ENCODE peak calls at places on chromosome 10, in nine cellular contexts. F, I, V, B, G, K, Y, Z and C are unnamed samples.

GRCh38 chr10:101693701-101694055 is 1.3 kb downstream of the FBXW4 start:
- DNase-seq in F (no peak), I (peak), V (peak), B (no peak), G (no peak), K (peak), Y (no peak), Z (no peak), C (no peak)

GRCh38 chr10:117745301-117745700 is 202.8 kb downstream of the EMX2 start:
- DNase-seq in F (no peak), I (no peak), V (no peak), B (no peak), G (no peak), K (no peak), Y (peak), Z (no peak), C (no peak)

GRCh38 chr10:118840776-118841468 is 86.2 kb upstream of the CACUL1 start:
- DNase-seq in F (no peak), I (no peak), V (no peak), B (no peak), G (no peak), K (no peak), Y (no peak), Z (no peak), C (no peak)

GRCh38 chr10:37780536-37780935 is 76.9 kb downstream of the ZNF248 start:
- DNase-seq in F (no peak), I (no peak), V (no peak), B (no peak), G (no peak), K (no peak), Y (no peak), Z (no peak), C (no peak)

GRCh38 chr10:60031664-60032063 is 125.3 kb upstream of the CCDC6 start:
- DNase-seq in F (no peak), I (no peak), V (no peak), B (no peak), G (no peak), K (peak), Y (no peak), Z (no peak), C (no peak)

GRCh38 chr10:95569368-95569767 is 8.2 kb upstream of the SORBS1 start:
- DNase-seq in F (no peak), I (no peak), V (no peak), B (no peak), G (no peak), K (peak), Y (no peak), Z (no peak), C (no peak)

GRCh38 chr10:16116404-16117304 is 256.3 kb upstream of the MINDY3 start:
- DNase-seq in F (peak), I (no peak), V (peak), B (peak), G (peak), K (peak), Y (no peak), Z (peak), C (no peak)

GRCh38 chr10:62278461-62278910 is 9.8 kb upstream of the RTKN2 start:
- DNase-seq in F (no peak), I (peak), V (no peak), B (no peak), G (no peak), K (peak), Y (no peak), Z (no peak), C (no peak)

GRCh38 chr10:21158301-21158700 is 261.2 kb upstream of the NEBL start:
- DNase-seq in F (no peak), I (no peak), V (no peak), B (no peak), G (no peak), K (no peak), Y (no peak), Z (no peak), C (no peak)

GRCh38 chr10:110067960-110068770 is 60.4 kb downstream of the ADD3 start:
- DNase-seq in F (no peak), I (peak), V (no peak), B (no peak), G (peak), K (peak), Y (no peak), Z (no peak), C (no peak)

GRCh38 chr10:6204063-6204340 is 1.3 kb downstream of the PFKFB3 start:
- DNase-seq in F (no peak), I (peak), V (no peak), B (no peak), G (peak), K (peak), Y (peak), Z (no peak), C (peak)

GRCh38 chr10:8811201-8811600 is 756.7 kb downstream of the GATA3 start:
- DNase-seq in F (no peak), I (peak), V (no peak), B (no peak), G (no peak), K (no peak), Y (no peak), Z (no peak), C (no peak)

GRCh38 chr10:121823993-121824463 is 103.8 kb downstream of the ATE1 start:
- DNase-seq in F (no peak), I (peak), V (peak), B (peak), G (peak), K (peak), Y (no peak), Z (peak), C (peak)

GRCh38 chr10:126935263-126935946 is 30.2 kb downstream of the DOCK1 start:
- DNase-seq in F (no peak), I (peak), V (no peak), B (peak), G (no peak), K (peak), Y (no peak), Z (no peak), C (no peak)

GRCh38 chr10:14571866-14572507 is 202.7 kb downstream of the FAM107B start:
- DNase-seq in F (no peak), I (peak), V (peak), B (peak), G (no peak), K (peak), Y (peak), Z (no peak), C (no peak)

GRCh38 chr10:51109821-51110533 is 35.7 kb downstream of the PRKG1 start:
- DNase-seq in F (no peak), I (peak), V (no peak), B (peak), G (no peak), K (peak), Y (no peak), Z (no peak), C (no peak)

GRCh38 chr10:112907893-112908292 is 42.2 kb upstream of the TCF7L2 start:
- DNase-seq in F (no peak), I (peak), V (no peak), B (no peak), G (no peak), K (peak), Y (no peak), Z (peak), C (no peak)

GRCh38 chr10:21336476-21337170 is 188.9 kb downstream of the SKIDA1 start:
- DNase-seq in F (peak), I (peak), V (peak), B (peak), G (peak), K (peak), Y (peak), Z (peak), C (peak)

GRCh38 chr10:29712108-29712507 is 77.3 kb upstream of the SVIL start:
- DNase-seq in F (no peak), I (peak), V (no peak), B (no peak), G (peak), K (no peak), Y (peak), Z (no peak), C (no peak)

GRCh38 chr10:116722736-116723427 is 19.5 kb downstream of the HSPA12A start:
- DNase-seq in F (no peak), I (no peak), V (no peak), B (no peak), G (no peak), K (no peak), Y (no peak), Z (no peak), C (no peak)

GRCh38 chr10:61900829-61901783 is at the start of gene ARID5B:
- DNase-seq in F (no peak), I (peak), V (peak), B (peak), G (peak), K (peak), Y (peak), Z (peak), C (peak)

GRCh38 chr10:112461029-112461887 is 14.2 kb downstream of the VTI1A start:
- DNase-seq in F (no peak), I (peak), V (no peak), B (peak), G (no peak), K (peak), Y (no peak), Z (peak), C (no peak)

GRCh38 chr10:95236068-95236903 is 42.2 kb downstream of the ACSM6 start:
- DNase-seq in F (no peak), I (peak), V (no peak), B (peak), G (no peak), K (peak), Y (no peak), Z (peak), C (no peak)

GRCh38 chr10:120607710-120608703 is 151.0 kb downstream of the PLPP4 start:
- DNase-seq in F (no peak), I (peak), V (no peak), B (no peak), G (no peak), K (peak), Y (no peak), Z (no peak), C (no peak)

GRCh38 chr10:63633677-63634487 is 112.7 kb downstream of the REEP3 start:
- DNase-seq in F (no peak), I (peak), V (peak), B (peak), G (peak), K (peak), Y (no peak), Z (peak), C (no peak)

GRCh38 chr10:15571570-15571969 is 148.2 kb downstream of the ITGA8 start:
- DNase-seq in F (no peak), I (peak), V (no peak), B (peak), G (no peak), K (peak), Y (no peak), Z (no peak), C (no peak)

GRCh38 chr10:53508197-53508596 is 735.6 kb upstream of the MBL2 start:
- DNase-seq in F (no peak), I (no peak), V (no peak), B (no peak), G (no peak), K (no peak), Y (no peak), Z (no peak), C (no peak)

GRCh38 chr10:72277996-72278667 is 4.4 kb downstream of the DDIT4 start:
- DNase-seq in F (no peak), I (no peak), V (no peak), B (no peak), G (no peak), K (no peak), Y (no peak), Z (no peak), C (no peak)

GRCh38 chr10:72278668-72279393 is 5.1 kb downstream of the DDIT4 start:
- DNase-seq in F (no peak), I (no peak), V (no peak), B (no peak), G (no peak), K (no peak), Y (no peak), Z (no peak), C (no peak)

GRCh38 chr10:72276013-72276387 is 2.3 kb downstream of the DDIT4 start:
- DNase-seq in F (no peak), I (no peak), V (no peak), B (no peak), G (no peak), K (no peak), Y (no peak), Z (peak), C (no peak)

GRCh38 chr10:72276421-72277339 is 3.0 kb downstream of the DDIT4 start:
- DNase-seq in F (no peak), I (peak), V (no peak), B (no peak), G (no peak), K (peak), Y (no peak), Z (peak), C (no peak)

GRCh38 chr10:72277340-72277995 is 3.7 kb downstream of the DDIT4 start:
- DNase-seq in F (no peak), I (no peak), V (no peak), B (no peak), G (no peak), K (no peak), Y (no peak), Z (no peak), C (no peak)
- H3K4me2 ChIP-seq in F (no peak), I (no peak), V (peak), B (no peak), G (no peak), K (peak), Y (no peak), Z (no peak), C (no peak)

GRCh38 chr10:34520084-34520483 is 295.0 kb downstream of the PARD3 start:
- DNase-seq in F (no peak), I (peak), V (no peak), B (peak), G (no peak), K (no peak), Y (no peak), Z (no peak), C (no peak)
- H3K4me2 ChIP-seq in F (no peak), I (no peak), V (no peak), B (no peak), G (no peak), K (no peak), Y (no peak), Z (no peak), C (no peak)

GRCh38 chr10:106440355-106440754 is 724.2 kb downstream of the SORCS1 start:
- DNase-seq in F (no peak), I (peak), V (no peak), B (no peak), G (no peak), K (peak), Y (no peak), Z (no peak), C (no peak)
- H3K4me2 ChIP-seq in F (no peak), I (no peak), V (no peak), B (no peak), G (no peak), K (no peak), Y (no peak), Z (no peak), C (no peak)

GRCh38 chr10:4129866-4130455 is 345.0 kb upstream of the KLF6 start:
- DNase-seq in F (no peak), I (peak), V (no peak), B (peak), G (no peak), K (no peak), Y (no peak), Z (no peak), C (no peak)
- H3K4me2 ChIP-seq in F (no peak), I (no peak), V (no peak), B (peak), G (no peak), K (no peak), Y (no peak), Z (no peak), C (no peak)

DNA sequence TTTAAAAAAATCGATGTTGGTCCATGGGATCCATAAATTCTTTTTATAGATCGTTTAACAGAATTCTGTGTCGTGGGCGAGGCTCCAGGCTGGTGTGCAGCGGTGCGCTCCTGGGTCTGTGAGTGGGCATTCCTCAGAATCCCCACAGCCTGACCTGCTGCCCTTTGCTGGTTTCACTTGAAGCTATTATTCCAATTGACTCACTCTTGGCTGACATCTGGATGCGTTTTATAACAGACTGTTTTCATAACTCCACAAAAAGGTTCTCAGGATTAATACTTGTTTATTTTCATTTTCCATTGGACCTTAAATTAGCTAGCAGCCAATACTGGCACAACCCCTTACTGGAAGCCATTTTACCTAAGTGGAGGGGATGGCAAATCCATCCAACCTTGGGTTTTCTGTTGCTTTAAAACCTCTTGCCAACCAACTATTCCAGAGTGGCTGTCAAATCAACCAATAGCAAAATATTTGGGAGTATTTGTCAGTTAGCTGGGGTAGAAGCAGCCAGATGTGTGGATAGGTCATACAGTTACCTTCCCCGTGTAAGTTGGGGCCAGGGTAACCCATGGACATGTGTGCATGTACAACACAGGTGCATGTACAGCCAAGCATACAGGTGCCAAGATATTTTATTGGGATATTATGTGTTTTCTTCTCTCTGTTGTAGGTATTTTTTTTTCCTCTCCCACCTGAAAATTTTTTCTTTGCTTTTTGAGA is 160.7 kb upstream of the ZNF32 start:
- DNase-seq in F (no peak), I (peak), V (no peak), B (peak), G (no peak), K (peak), Y (no peak), Z (no peak), C (no peak)
- H3K4me2 ChIP-seq in F (no peak), I (peak), V (no peak), B (no peak), G (no peak), K (peak), Y (no peak), Z (no peak), C (no peak)

GRCh38 chr10:49689882-49690510 is 10.5 kb downstream of the C10orf53 start:
- DNase-seq in F (peak), I (no peak), V (no peak), B (no peak), G (peak), K (no peak), Y (peak), Z (no peak), C (no peak)
- H3K4me2 ChIP-seq in F (peak), I (no peak), V (no peak), B (no peak), G (peak), K (no peak), Y (peak), Z (no peak), C (no peak)

GRCh38 chr10:102831322-102832071 is 5.7 kb downstream of the CYP17A1 start:
- DNase-seq in F (no peak), I (no peak), V (no peak), B (no peak), G (no peak), K (peak), Y (no peak), Z (no peak), C (no peak)
- H3K4me2 ChIP-seq in F (no peak), I (no peak), V (no peak), B (no peak), G (no peak), K (no peak), Y (no peak), Z (no peak), C (no peak)

DNA sequence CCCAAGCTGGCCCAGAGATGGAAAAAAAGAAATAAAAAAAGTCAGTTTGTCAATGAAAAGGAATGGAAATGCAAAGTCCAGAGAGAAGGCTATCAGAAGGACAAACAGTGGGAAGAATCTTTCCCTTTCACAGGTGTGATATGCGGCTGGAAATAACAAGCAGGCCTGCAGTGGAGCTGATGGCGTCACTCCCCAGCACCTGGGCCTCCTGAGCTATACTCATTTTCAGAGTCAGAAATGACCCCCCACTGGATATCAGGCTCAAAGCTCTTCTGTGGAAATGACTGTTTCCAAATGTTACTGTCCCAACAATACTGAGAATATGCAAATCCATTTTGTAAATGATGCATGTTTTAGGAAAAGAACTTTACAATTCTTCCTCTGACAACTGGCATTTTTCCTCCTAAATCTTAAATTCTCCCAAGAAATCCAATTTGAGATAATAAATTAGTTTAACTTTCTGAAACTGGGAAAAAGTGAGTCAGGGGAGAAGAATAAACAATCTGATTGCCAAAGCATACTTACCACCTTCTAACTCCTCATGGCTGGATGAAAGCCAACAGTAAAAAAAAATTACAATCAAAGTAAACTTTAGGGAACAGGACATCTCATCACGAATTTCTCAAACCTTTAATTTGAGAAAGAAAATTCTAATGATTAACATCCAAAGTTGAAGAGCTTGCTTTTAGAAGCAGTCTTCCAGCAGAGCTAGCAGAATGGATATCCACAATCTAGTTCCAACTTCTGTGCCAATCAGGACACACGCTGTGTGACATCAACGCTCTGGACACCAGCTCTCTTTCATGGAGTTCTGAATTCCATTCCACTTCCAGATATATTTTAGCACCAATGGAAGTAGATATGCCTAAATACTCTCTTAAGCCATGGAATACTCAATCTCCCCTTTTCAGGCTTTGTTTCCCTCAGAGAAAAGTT is 5.3 kb upstream of the CUZD1 start:
- DNase-seq in F (no peak), I (peak), V (no peak), B (peak), G (no peak), K (peak), Y (no peak), Z (no peak), C (no peak)
- H3K4me2 ChIP-seq in F (no peak), I (peak), V (peak), B (peak), G (no peak), K (peak), Y (no peak), Z (no peak), C (no peak)

GRCh38 chr10:68787813-68788212 is 39.5 kb upstream of the STOX1 start:
- DNase-seq in F (no peak), I (no peak), V (no peak), B (no peak), G (no peak), K (no peak), Y (no peak), Z (no peak), C (no peak)

GRCh38 chr10:68784476-68784875 is 42.9 kb upstream of the STOX1 start:
- DNase-seq in F (no peak), I (peak), V (no peak), B (no peak), G (no peak), K (no peak), Y (no peak), Z (no peak), C (no peak)

GRCh38 chr10:68781613-68782574 is 45.4 kb upstream of the STOX1 start:
- DNase-seq in F (no peak), I (no peak), V (no peak), B (no peak), G (no peak), K (no peak), Y (no peak), Z (no peak), C (no peak)
- H3K4me2 ChIP-seq in F (no peak), I (no peak), V (no peak), B (no peak), G (no peak), K (no peak), Y (no peak), Z (no peak), C (no peak)

GRCh38 chr10:76302936-76303656 is 871.7 kb downstream of the LRMDA start:
- DNase-seq in F (no peak), I (peak), V (no peak), B (peak), G (peak), K (no peak), Y (no peak), Z (no peak), C (no peak)
- H3K4me2 ChIP-seq in F (no peak), I (no peak), V (no peak), B (no peak), G (peak), K (no peak), Y (no peak), Z (no peak), C (no peak)